ENCODE peak calls at places on chromosomes 4 and X, in eight cellular contexts. V is AG08396; C is neural crest cell; Q is choroid plexus epithelial cell; E is mesothelial cell of epicardium; F is lung microvascular endothelial cell; D is suprapubic skin; Z is activated CD4-positive, alpha-beta T cell treated with anti-CD3 and anti-CD28 coated beads, Interleukin-2, amount 50 U/mL, for 24 hours. I is an unnamed sample.

GRCh38 chr4:69860007-69860406 is at the start of gene SULT1E1:
- DNase-seq in V (no peak), C (no peak), Q (peak), E (no peak), F (no peak), D (no peak), Z (no peak), I (no peak)

GRCh38 chr4:26361287-26361686 is 40.5 kb downstream of the RBPJ start:
- DNase-seq in V (no peak), C (no peak), Q (no peak), E (no peak), F (no peak), D (no peak), Z (no peak), I (no peak)

GRCh38 chrX:104392350-104392749 is 137.6 kb upstream of the ESX1 start:
- DNase-seq in V (no peak), C (no peak), Q (peak), E (no peak), F (no peak), D (no peak), Z (no peak), I (peak)

GRCh38 chr4:120052840-120053239 is 13.8 kb downstream of the MAD2L1 start:
- DNase-seq in V (peak), C (no peak), Q (peak), E (no peak), F (peak), D (no peak), Z (no peak), I (no peak)

GRCh38 chr4:54781771-54782170 is 124.0 kb downstream of the KIT start:
- DNase-seq in V (no peak), C (no peak), Q (no peak), E (no peak), F (no peak), D (no peak), Z (no peak), I (peak)

GRCh38 chr4:162163892-162164759 is at the start of gene FSTL5:
- DNase-seq in V (peak), C (peak), Q (peak), E (peak), F (peak), D (no peak), Z (peak), I (peak)

GRCh38 chr4:70559216-70559830 is 32.7 kb upstream of the AMBN start:
- DNase-seq in V (peak), C (peak), Q (peak), E (peak), F (peak), D (no peak), Z (no peak), I (no peak)

GRCh38 chrX:13764765-13765164 is 30.2 kb downstream of the OFD1 start:
- DNase-seq in V (no peak), C (peak), Q (peak), E (no peak), F (peak), D (no peak), Z (no peak), I (no peak)

GRCh38 chrX:34130980-34131744 is 952 bp downstream of the FAM47A start:
- DNase-seq in V (no peak), C (no peak), Q (no peak), E (no peak), F (no peak), D (peak), Z (no peak), I (no peak)

GRCh38 chrX:45322382-45322781 is 121.7 kb upstream of the DIPK2B start:
- DNase-seq in V (peak), C (no peak), Q (peak), E (no peak), F (peak), D (no peak), Z (no peak), I (peak)

GRCh38 chr4:133823177-133823576 is 378.4 kb downstream of the PABPC4L start:
- DNase-seq in V (no peak), C (no peak), Q (no peak), E (no peak), F (no peak), D (no peak), Z (no peak), I (no peak)

GRCh38 chr4:95251568-95251967 is 297.2 kb downstream of the UNC5C start:
- DNase-seq in V (no peak), C (no peak), Q (no peak), E (no peak), F (no peak), D (no peak), Z (no peak), I (no peak)

GRCh38 chrX:96182366-96182765 is 502.3 kb upstream of the DIAPH2 start:
- DNase-seq in V (peak), C (peak), Q (peak), E (no peak), F (peak), D (no peak), Z (no peak), I (no peak)

GRCh38 chr4:66964467-66964866 is 580.8 kb downstream of the CENPC start:
- DNase-seq in V (no peak), C (no peak), Q (no peak), E (no peak), F (no peak), D (no peak), Z (no peak), I (no peak)

I was measured in lower leg skin.